ENCODE peak calls at places on chromosomes 6 and 20, in four cellular contexts. One of them, this sample, is unnamed. For H3K27me3, the result is how much of the 10 kb centered on the place peaks cover.

GRCh38 chr20:51602131-51602530 is 59.6 kb upstream of the NFATC2 start:
- DNase-seq in H1: no peak
- DNase-seq in spleen: no peak
- DNase-seq in endothelial cell of umbilical vein: no peak
- DNase-seq in this sample: no peak

GRCh38 chr6:82408952-82409421 is 45.4 kb downstream of the TPBG start:
- DNase-seq in endothelial cell of umbilical vein: no peak
- DNase-seq in spleen: no peak
- DNase-seq in H1: no peak
- DNase-seq in this sample: no peak

GRCh38 chr6:3061501-3061941 is 6.8 kb upstream of the RIPK1 start:
- DNase-seq in spleen: no peak
- DNase-seq in H1: no peak
- DNase-seq in endothelial cell of umbilical vein: no peak
- DNase-seq in this sample: no peak

GRCh38 chr6:162217811-162218450 is 509.6 kb downstream of the PRKN start:
- DNase-seq in H1: no peak
- DNase-seq in spleen: no peak
- DNase-seq in endothelial cell of umbilical vein: no peak
- DNase-seq in this sample: no peak

GRCh38 chr6:131258010-131258652 is 122.9 kb downstream of the AKAP7 start:
- DNase-seq in endothelial cell of umbilical vein: no peak
- DNase-seq in H1: no peak
- DNase-seq in spleen: no peak
- DNase-seq in this sample: no peak

GRCh38 chr6:15434263-15434662 is 188.4 kb downstream of the JARID2 start:
- DNase-seq in endothelial cell of umbilical vein: no peak
- DNase-seq in H1: no peak
- DNase-seq in spleen: no peak
- DNase-seq in this sample: no peak

GRCh38 chr6:37987008-37987407 is 167.5 kb downstream of the ZFAND3 start:
- DNase-seq in H1: no peak
- DNase-seq in endothelial cell of umbilical vein: no peak
- DNase-seq in spleen: no peak
- DNase-seq in this sample: no peak

GRCh38 chr6:152096863-152097496 is 289.5 kb downstream of the ESR1 start:
- DNase-seq in spleen: no peak
- DNase-seq in endothelial cell of umbilical vein: peak
- DNase-seq in H1: no peak
- DNase-seq in this sample: no peak

GRCh38 chr20:4854502-4854901 is 132.8 kb downstream of the PRND start:
- DNase-seq in H1: no peak
- DNase-seq in endothelial cell of umbilical vein: no peak
- DNase-seq in spleen: no peak
- DNase-seq in this sample: no peak

GRCh38 chr20:47785900-47786762 is 850 bp upstream of the SULF2 start:
- DNase-seq in endothelial cell of umbilical vein: peak
- DNase-seq in spleen: no peak
- DNase-seq in H1: no peak
- DNase-seq in this sample: peak

GRCh38 chr6:132764370-132764769 is 6.7 kb upstream of the VNN2 start:
- DNase-seq in H1: no peak
- DNase-seq in spleen: no peak
- DNase-seq in endothelial cell of umbilical vein: peak
- DNase-seq in this sample: no peak

GRCh38 chr6:125191916-125192609 is 38.5 kb downstream of the TPD52L1 start:
- DNase-seq in endothelial cell of umbilical vein: peak
- DNase-seq in H1: peak
- DNase-seq in spleen: no peak
- DNase-seq in this sample: peak

GRCh38 chr6:128963561-128963960 is 80.6 kb downstream of the LAMA2 start:
- DNase-seq in endothelial cell of umbilical vein: no peak
- DNase-seq in H1: no peak
- DNase-seq in spleen: no peak
- DNase-seq in this sample: no peak

GRCh38 chr6:8275667-8276066 is 159.7 kb downstream of the SLC35B3 start:
- DNase-seq in spleen: no peak
- DNase-seq in H1: no peak
- DNase-seq in endothelial cell of umbilical vein: no peak
- DNase-seq in this sample: no peak

GRCh38 chr6:159038914-159039884 is 5.6 kb downstream of the TAGAP start:
- DNase-seq in endothelial cell of umbilical vein: no peak
- DNase-seq in spleen: no peak
- DNase-seq in H1: no peak
- DNase-seq in this sample: no peak

GRCh38 chr6:439681-440167 is 48.2 kb downstream of the IRF4 start:
- DNase-seq in spleen: no peak
- DNase-seq in H1: no peak
- DNase-seq in endothelial cell of umbilical vein: no peak
- DNase-seq in this sample: no peak

GRCh38 chr20:57389695-57390603 is 1.2 kb upstream of the RBM38 start:
- DNase-seq in endothelial cell of umbilical vein: peak
- DNase-seq in spleen: peak
- DNase-seq in H1: no peak
- DNase-seq in this sample: no peak

GRCh38 chr6:116971959-116972358 is 94.9 kb downstream of the RFX6 start:
- DNase-seq in spleen: no peak
- DNase-seq in endothelial cell of umbilical vein: peak
- DNase-seq in H1: no peak
- DNase-seq in this sample: no peak

GRCh38 chr6:131861356-131861755 is 53.5 kb downstream of the ENPP1 start:
- DNase-seq in endothelial cell of umbilical vein: no peak
- DNase-seq in spleen: no peak
- DNase-seq in H1: no peak
- DNase-seq in this sample: no peak

GRCh38 chr6:39214846-39215639 is 14.2 kb downstream of the KCNK5 start:
- DNase-seq in H1: no peak
- DNase-seq in spleen: no peak
- DNase-seq in endothelial cell of umbilical vein: no peak
- DNase-seq in this sample: peak

GRCh38 chr6:45377041-45377554 is 636 bp downstream of the SUPT3H start:
- DNase-seq in endothelial cell of umbilical vein: no peak
- DNase-seq in spleen: no peak
- DNase-seq in H1: no peak
- DNase-seq in this sample: no peak

GRCh38 chr6:52233975-52234823 is 10.1 kb downstream of the IL17F start:
- DNase-seq in endothelial cell of umbilical vein: peak
- DNase-seq in H1: peak
- DNase-seq in spleen: no peak
- DNase-seq in this sample: peak

GRCh38 chr6:170100046-170100445 is 190.8 kb downstream of the DLL1 start:
- DNase-seq in endothelial cell of umbilical vein: no peak
- DNase-seq in spleen: peak
- DNase-seq in H1: no peak
- DNase-seq in this sample: no peak

GRCh38 chr20:43325926-43326325 is 131.8 kb upstream of the SRSF6 start:
- DNase-seq in H1: no peak
- DNase-seq in spleen: no peak
- DNase-seq in endothelial cell of umbilical vein: no peak
- DNase-seq in this sample: no peak

GRCh38 chr20:22763257-22763906 is 179.0 kb upstream of the FOXA2 start:
- DNase-seq in spleen: no peak
- DNase-seq in endothelial cell of umbilical vein: peak
- DNase-seq in H1: no peak
- DNase-seq in this sample: no peak

GRCh38 chr6:169956580-169956979 is 205.2 kb downstream of the ERMARD start:
- DNase-seq in H1: no peak
- DNase-seq in spleen: peak
- DNase-seq in endothelial cell of umbilical vein: no peak
- DNase-seq in this sample: no peak

GRCh38 chr6:67933278-67933677 is 701.8 kb upstream of the ADGRB3 start:
- DNase-seq in H1: no peak
- DNase-seq in spleen: no peak
- DNase-seq in endothelial cell of umbilical vein: no peak
- DNase-seq in this sample: no peak

GRCh38 chr6:46735720-46736031 is 501 bp upstream of the PLA2G7 start:
- DNase-seq in H1: no peak
- DNase-seq in endothelial cell of umbilical vein: no peak
- DNase-seq in spleen: no peak
- DNase-seq in this sample: no peak

GRCh38 chr6:26205161-26205624 is 118.0 kb downstream of the HFE start:
- DNase-seq in H1: no peak
- DNase-seq in endothelial cell of umbilical vein: peak
- DNase-seq in spleen: peak
- DNase-seq in this sample: peak

GRCh38 chr6:63452117-63452516 is 120.2 kb upstream of the LOC128125822 start:
- DNase-seq in spleen: no peak
- DNase-seq in H1: no peak
- DNase-seq in endothelial cell of umbilical vein: no peak
- DNase-seq in this sample: no peak

GRCh38 chr20:43334080-43334479 is 123.6 kb upstream of the SRSF6 start:
- DNase-seq in H1: no peak
- DNase-seq in endothelial cell of umbilical vein: no peak
- DNase-seq in spleen: no peak
- DNase-seq in this sample: no peak

GRCh38 chr6:44533221-44533820 is 145.8 kb downstream of the CDC5L start:
- DNase-seq in endothelial cell of umbilical vein: no peak
- DNase-seq in H1: no peak
- DNase-seq in spleen: no peak
- DNase-seq in this sample: no peak

DNA sequence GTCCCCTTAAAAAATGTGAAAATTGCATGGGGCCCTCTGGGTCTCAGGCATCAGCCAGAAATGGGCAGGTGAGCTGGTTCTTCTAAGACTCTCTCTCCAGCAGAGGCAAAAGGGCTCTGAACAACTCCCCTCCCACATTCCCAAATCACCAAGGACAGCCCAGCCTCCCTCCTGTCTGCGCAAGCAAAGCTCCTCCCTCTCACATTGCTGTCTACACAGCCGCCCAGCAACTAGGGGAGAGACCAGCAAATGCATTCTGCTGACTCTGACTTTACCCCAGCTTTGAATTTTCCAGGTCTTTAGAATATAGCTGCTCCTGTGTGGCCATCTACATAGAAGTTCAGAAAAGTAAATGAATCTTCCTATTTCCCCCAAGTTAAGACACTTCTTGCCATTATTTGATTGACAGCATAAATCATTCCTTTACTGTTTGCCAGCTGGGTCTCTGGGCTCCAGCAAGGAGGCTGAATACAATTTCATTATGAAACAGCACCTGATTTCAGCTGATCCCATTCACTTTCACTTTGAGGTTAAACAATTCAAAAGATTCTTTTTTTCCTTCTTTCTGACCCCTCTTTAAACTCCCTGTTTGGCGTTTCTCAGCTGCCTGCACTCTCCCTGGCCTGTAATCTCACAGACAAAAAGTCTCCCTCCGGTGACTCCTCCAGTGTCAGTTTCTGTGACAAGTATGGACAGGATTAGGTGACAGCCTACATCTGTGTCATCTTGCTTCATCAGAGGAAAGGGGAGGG is 205.7 kb upstream of the RIN2 start:
- DNase-seq in spleen: no peak
- DNase-seq in endothelial cell of umbilical vein: no peak
- DNase-seq in H1: peak
- DNase-seq in this sample: peak
- TF ChIP-seq POLR2AphosphoS5 in spleen: no peak
- TF ChIP-seq POLR2AphosphoS5 in endothelial cell of umbilical vein: no peak
- TF ChIP-seq POLR2AphosphoS5 in H1: no peak
- TF ChIP-seq POLR2AphosphoS5 in this sample: no peak

DNA sequence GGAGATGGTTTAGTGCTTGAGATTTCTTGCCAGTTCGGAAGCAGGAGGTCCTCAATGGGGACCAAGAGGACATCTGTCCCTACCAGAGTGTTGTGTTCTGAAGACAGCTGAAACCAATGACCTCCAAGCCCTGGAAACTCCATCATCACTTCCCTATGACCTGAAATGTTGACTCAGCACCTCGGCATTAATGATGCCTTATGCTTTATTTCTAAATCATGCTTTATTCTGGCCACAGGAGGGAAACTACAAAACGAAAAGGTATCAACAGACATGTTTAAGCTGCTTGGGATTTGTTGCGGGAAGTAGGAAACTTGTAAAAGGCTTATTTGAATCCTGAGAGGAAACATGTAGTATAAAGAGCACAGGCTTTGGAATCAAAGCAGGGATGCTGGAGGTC is 389.1 kb upstream of the CHD6 start:
- DNase-seq in H1: no peak
- DNase-seq in spleen: no peak
- DNase-seq in endothelial cell of umbilical vein: no peak
- DNase-seq in this sample: no peak
- TF ChIP-seq POLR2A in H1: no peak
- TF ChIP-seq POLR2A in spleen: no peak
- TF ChIP-seq POLR2A in endothelial cell of umbilical vein: no peak
- TF ChIP-seq POLR2A in this sample: no peak

GRCh38 chr20:61807426-61808160 is 258.1 kb downstream of the TAF4 start:
- DNase-seq in endothelial cell of umbilical vein: no peak
- DNase-seq in H1: no peak
- DNase-seq in spleen: peak
- DNase-seq in this sample: no peak
- H3K27me3 ChIP-seq in endothelial cell of umbilical vein: under half
- H3K27me3 ChIP-seq in H1: under half
- H3K27me3 ChIP-seq in spleen: under half
- H3K27me3 ChIP-seq in this sample: under half

GRCh38 chr6:146543940-146544661 is 468 bp downstream of the RAB32 start:
- DNase-seq in spleen: no peak
- DNase-seq in endothelial cell of umbilical vein: peak
- DNase-seq in H1: no peak
- DNase-seq in this sample: peak
- TF ChIP-seq POLR2AphosphoS5 in spleen: no peak
- TF ChIP-seq POLR2AphosphoS5 in endothelial cell of umbilical vein: no peak
- TF ChIP-seq POLR2AphosphoS5 in H1: peak
- TF ChIP-seq POLR2AphosphoS5 in this sample: no peak

GRCh38 chr20:31677553-31678260 is 40.0 kb downstream of the COX4I2 start:
- DNase-seq in spleen: no peak
- DNase-seq in endothelial cell of umbilical vein: no peak
- DNase-seq in H1: no peak
- DNase-seq in this sample: no peak
- TF ChIP-seq POLR2A in spleen: no peak
- TF ChIP-seq POLR2A in endothelial cell of umbilical vein: no peak
- TF ChIP-seq POLR2A in H1: no peak
- TF ChIP-seq POLR2A in this sample: no peak

DNA sequence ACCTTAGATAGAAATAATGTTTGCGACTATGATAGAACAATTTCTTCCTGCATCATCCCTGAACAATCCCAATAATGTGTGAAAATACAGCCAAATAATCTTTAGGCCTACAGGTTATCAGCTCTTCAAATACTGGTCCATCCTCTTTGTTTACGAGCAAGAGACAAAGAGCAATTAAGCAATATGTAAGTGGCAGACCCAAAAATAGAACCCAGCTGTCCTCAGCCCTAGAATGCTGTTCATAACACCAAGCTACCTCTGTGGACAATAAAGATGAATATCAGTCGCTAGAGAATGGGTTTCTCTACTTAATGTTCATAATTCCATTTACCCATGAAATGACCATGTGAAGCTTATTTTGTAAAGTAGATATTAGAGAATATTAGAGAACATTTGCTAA is 28.4 kb upstream of the OSTM1 start:
- DNase-seq in endothelial cell of umbilical vein: no peak
- DNase-seq in spleen: no peak
- DNase-seq in H1: no peak
- DNase-seq in this sample: no peak
- H3K27me3 ChIP-seq in endothelial cell of umbilical vein: under half
- H3K27me3 ChIP-seq in spleen: under half
- H3K27me3 ChIP-seq in H1: under half
- H3K27me3 ChIP-seq in this sample: under half

This sample was measured in prostate gland.